ENCODE peak calls at places on chromosomes 1 and 21, in six cellular contexts. Z is non-pigmented ciliary epithelial cell; B is activated CD4-positive, alpha-beta T cell treated with anti-CD3 and anti-CD28 coated beads, Interleukin-2, amount 50 U/mL, for 1 hour; U is cardiac muscle cell; F is NCI-H460; D is adrenal gland. Y is an unnamed sample.
A peak's percentile ranks its signal among the peaks of the same experiment; 100 is the strongest.

GRCh38 chr1:210587547-210587946 is 258.8 kb downstream of the HHAT start:
- DNase-seq in Z (no peak), B (no peak), U (peak; percentile 49), F (no peak), D (no peak), Y (no peak)

GRCh38 chr1:230067441-230067870 is 418 bp downstream of the GALNT2 start:
- DNase-seq in Z (no peak), B (peak; percentile 5), U (peak; percentile 49), F (no peak), D (peak; percentile 54), Y (peak; percentile 34)

GRCh38 chr1:216749219-216749618 is 26.0 kb upstream of the ESRRG start:
- DNase-seq in Z (no peak), B (no peak), U (no peak), F (no peak), D (no peak), Y (no peak)

GRCh38 chr1:210477328-210477924 is 148.7 kb downstream of the HHAT start:
- DNase-seq in Z (no peak), B (no peak), U (peak; percentile 81), F (no peak), D (no peak), Y (no peak)

GRCh38 chr21:42474043-42474831 is 21.8 kb downstream of the RSPH1 start:
- DNase-seq in Z (no peak), B (no peak), U (no peak), F (no peak), D (no peak), Y (peak; percentile 14)

GRCh38 chr1:147168626-147169058 is 3.6 kb downstream of the PRKAB2 start:
- DNase-seq in Z (no peak), B (no peak), U (peak; percentile 25), F (no peak), D (peak; percentile 25), Y (no peak)

GRCh38 chr1:33655496-33655895 is 183.1 kb downstream of the ZSCAN20 start:
- DNase-seq in Z (no peak), B (no peak), U (no peak), F (no peak), D (no peak), Y (no peak)

GRCh38 chr1:41382531-41383090 is 21.4 kb downstream of the FOXO6 start:
- DNase-seq in Z (no peak), B (no peak), U (no peak), F (peak; percentile 15), D (no peak), Y (no peak)

GRCh38 chr1:82775402-82776000 is 974.8 kb downstream of the ADGRL2 start:
- DNase-seq in Z (no peak), B (peak; percentile 4), U (peak; percentile 53), F (peak; percentile 43), D (peak; percentile 24), Y (no peak)

GRCh38 chr1:206790502-206791250 is 18.4 kb upstream of the IL10 start:
- DNase-seq in Z (no peak), B (no peak), U (no peak), F (no peak), D (no peak), Y (no peak)

GRCh38 chr1:244968431-244968830 is 104.1 kb upstream of the HNRNPU start:
- DNase-seq in Z (no peak), B (no peak), U (no peak), F (no peak), D (no peak), Y (no peak)

GRCh38 chr1:83515566-83516169 is 483.3 kb downstream of the TTLL7 start:
- DNase-seq in Z (no peak), B (no peak), U (no peak), F (no peak), D (no peak), Y (peak; percentile 50)

GRCh38 chr1:14571810-14572767 is 26.4 kb upstream of the KAZN start:
- DNase-seq in Z (no peak), B (no peak), U (no peak), F (no peak), D (no peak), Y (no peak)